ENCODE peak calls at places on chromosome 10, in eight cellular contexts. One of them, this sample, is unnamed.

GRCh38 chr10:124092270-124093075 is 925 bp downstream of the CHST15 start:
- DNase-seq in foreskin fibroblast: peak; percentile 22
- DNase-seq in pancreas: peak; percentile 73
- DNase-seq in cardiac muscle cell: peak; percentile 54
- DNase-seq in fibroblast of pulmonary artery: no peak
- DNase-seq in kidney epithelial cell: no peak
- DNase-seq in lower lobe of right lung: peak; percentile 85
- DNase-seq in brain microvascular endothelial cell: peak; percentile 19
- DNase-seq in this sample: no peak

GRCh38 chr10:112653851-112654250 is 206.8 kb downstream of the VTI1A start:
- DNase-seq in foreskin fibroblast: no peak
- DNase-seq in pancreas: no peak
- DNase-seq in cardiac muscle cell: no peak
- DNase-seq in fibroblast of pulmonary artery: no peak
- DNase-seq in kidney epithelial cell: no peak
- DNase-seq in lower lobe of right lung: no peak
- DNase-seq in brain microvascular endothelial cell: no peak
- DNase-seq in this sample: no peak

GRCh38 chr10:67612156-67612555 is 83.8 kb downstream of the CTNNA3 start:
- DNase-seq in foreskin fibroblast: no peak
- DNase-seq in pancreas: no peak
- DNase-seq in cardiac muscle cell: peak; percentile 7
- DNase-seq in fibroblast of pulmonary artery: no peak
- DNase-seq in kidney epithelial cell: no peak
- DNase-seq in lower lobe of right lung: no peak
- DNase-seq in brain microvascular endothelial cell: no peak
- DNase-seq in this sample: no peak

GRCh38 chr10:2920638-2921037 is 146.7 kb upstream of the PFKP start:
- DNase-seq in foreskin fibroblast: no peak
- DNase-seq in pancreas: no peak
- DNase-seq in cardiac muscle cell: no peak
- DNase-seq in fibroblast of pulmonary artery: no peak
- DNase-seq in kidney epithelial cell: no peak
- DNase-seq in lower lobe of right lung: no peak
- DNase-seq in brain microvascular endothelial cell: no peak
- DNase-seq in this sample: no peak

GRCh38 chr10:79347894-79348639 is 798 bp downstream of the PPIF start:
- DNase-seq in foreskin fibroblast: peak; percentile 65
- DNase-seq in pancreas: peak; percentile 85
- DNase-seq in cardiac muscle cell: peak; percentile 85
- DNase-seq in fibroblast of pulmonary artery: peak; percentile 72
- DNase-seq in kidney epithelial cell: no peak
- DNase-seq in lower lobe of right lung: peak; percentile 85
- DNase-seq in brain microvascular endothelial cell: peak; percentile 51
- DNase-seq in this sample: peak; percentile 92

GRCh38 chr10:121309164-121309563 is 289.1 kb downstream of the FGFR2 start:
- DNase-seq in foreskin fibroblast: no peak
- DNase-seq in pancreas: no peak
- DNase-seq in cardiac muscle cell: no peak
- DNase-seq in fibroblast of pulmonary artery: no peak
- DNase-seq in kidney epithelial cell: no peak
- DNase-seq in lower lobe of right lung: no peak
- DNase-seq in brain microvascular endothelial cell: no peak
- DNase-seq in this sample: no peak

GRCh38 chr10:78856421-78856820 is 212.3 kb upstream of the ZMIZ1 start:
- DNase-seq in foreskin fibroblast: no peak
- DNase-seq in pancreas: peak; percentile 83
- DNase-seq in cardiac muscle cell: peak; percentile 35
- DNase-seq in fibroblast of pulmonary artery: peak; percentile 18
- DNase-seq in kidney epithelial cell: no peak
- DNase-seq in lower lobe of right lung: no peak
- DNase-seq in brain microvascular endothelial cell: no peak
- DNase-seq in this sample: no peak

GRCh38 chr10:68330852-68331454 is 911 bp upstream of the HNRNPH3 start:
- DNase-seq in foreskin fibroblast: no peak
- DNase-seq in pancreas: peak; percentile 67
- DNase-seq in cardiac muscle cell: peak; percentile 53
- DNase-seq in fibroblast of pulmonary artery: peak; percentile 41
- DNase-seq in kidney epithelial cell: no peak
- DNase-seq in lower lobe of right lung: no peak
- DNase-seq in brain microvascular endothelial cell: no peak
- DNase-seq in this sample: no peak

GRCh38 chr10:29635711-29636144 is 957 bp upstream of the SVIL start:
- DNase-seq in foreskin fibroblast: no peak
- DNase-seq in pancreas: no peak
- DNase-seq in cardiac muscle cell: peak; percentile 71
- DNase-seq in fibroblast of pulmonary artery: peak; percentile 48
- DNase-seq in kidney epithelial cell: no peak
- DNase-seq in lower lobe of right lung: no peak
- DNase-seq in brain microvascular endothelial cell: peak; percentile 64
- DNase-seq in this sample: no peak

GRCh38 chr10:9362721-9363120 is 1308.2 kb downstream of the GATA3 start:
- DNase-seq in foreskin fibroblast: no peak
- DNase-seq in pancreas: no peak
- DNase-seq in cardiac muscle cell: no peak
- DNase-seq in fibroblast of pulmonary artery: no peak
- DNase-seq in kidney epithelial cell: no peak
- DNase-seq in lower lobe of right lung: no peak
- DNase-seq in brain microvascular endothelial cell: no peak
- DNase-seq in this sample: no peak

GRCh38 chr10:124598196-124598595 is 136.6 kb downstream of the LHPP start:
- DNase-seq in foreskin fibroblast: no peak
- DNase-seq in pancreas: no peak
- DNase-seq in cardiac muscle cell: no peak
- DNase-seq in fibroblast of pulmonary artery: no peak
- DNase-seq in kidney epithelial cell: no peak
- DNase-seq in lower lobe of right lung: no peak
- DNase-seq in brain microvascular endothelial cell: no peak
- DNase-seq in this sample: no peak

GRCh38 chr10:79018591-79019011 is 50.2 kb upstream of the ZMIZ1 start:
- DNase-seq in foreskin fibroblast: no peak
- DNase-seq in pancreas: peak; percentile 28
- DNase-seq in cardiac muscle cell: peak; percentile 37
- DNase-seq in fibroblast of pulmonary artery: peak; percentile 4
- DNase-seq in kidney epithelial cell: no peak
- DNase-seq in lower lobe of right lung: peak; percentile 40
- DNase-seq in brain microvascular endothelial cell: no peak
- DNase-seq in this sample: peak; percentile 86

GRCh38 chr10:129078322-129078721 is 388.7 kb upstream of the MGMT start:
- DNase-seq in foreskin fibroblast: no peak
- DNase-seq in pancreas: no peak
- DNase-seq in cardiac muscle cell: no peak
- DNase-seq in fibroblast of pulmonary artery: no peak
- DNase-seq in kidney epithelial cell: no peak
- DNase-seq in lower lobe of right lung: no peak
- DNase-seq in brain microvascular endothelial cell: no peak
- DNase-seq in this sample: peak; percentile 58

GRCh38 chr10:85643839-85644525 is 722.6 kb downstream of the GRID1 start:
- DNase-seq in foreskin fibroblast: no peak
- DNase-seq in pancreas: no peak
- DNase-seq in cardiac muscle cell: no peak
- DNase-seq in fibroblast of pulmonary artery: no peak
- DNase-seq in kidney epithelial cell: peak; percentile 88
- DNase-seq in lower lobe of right lung: no peak
- DNase-seq in brain microvascular endothelial cell: no peak
- DNase-seq in this sample: no peak

GRCh38 chr10:85557706-85558105 is 808.9 kb downstream of the GRID1 start:
- DNase-seq in foreskin fibroblast: no peak
- DNase-seq in pancreas: no peak
- DNase-seq in cardiac muscle cell: no peak
- DNase-seq in fibroblast of pulmonary artery: no peak
- DNase-seq in kidney epithelial cell: no peak
- DNase-seq in lower lobe of right lung: no peak
- DNase-seq in brain microvascular endothelial cell: no peak
- DNase-seq in this sample: no peak

GRCh38 chr10:86556933-86557649 is 35.5 kb upstream of the WAPL start:
- DNase-seq in foreskin fibroblast: no peak
- DNase-seq in pancreas: no peak
- DNase-seq in cardiac muscle cell: no peak
- DNase-seq in fibroblast of pulmonary artery: no peak
- DNase-seq in kidney epithelial cell: no peak
- DNase-seq in lower lobe of right lung: no peak
- DNase-seq in brain microvascular endothelial cell: no peak
- DNase-seq in this sample: no peak

GRCh38 chr10:86509145-86509544 is 12.4 kb downstream of the WAPL start:
- DNase-seq in foreskin fibroblast: no peak
- DNase-seq in pancreas: no peak
- DNase-seq in cardiac muscle cell: no peak
- DNase-seq in fibroblast of pulmonary artery: no peak
- DNase-seq in kidney epithelial cell: no peak
- DNase-seq in lower lobe of right lung: no peak
- DNase-seq in brain microvascular endothelial cell: no peak
- DNase-seq in this sample: no peak

GRCh38 chr10:13893926-13894325 is 307.2 kb downstream of the PRPF18 start:
- DNase-seq in foreskin fibroblast: no peak
- DNase-seq in pancreas: no peak
- DNase-seq in cardiac muscle cell: peak; percentile 28
- DNase-seq in fibroblast of pulmonary artery: peak; percentile 53
- DNase-seq in kidney epithelial cell: no peak
- DNase-seq in lower lobe of right lung: no peak
- DNase-seq in brain microvascular endothelial cell: peak; percentile 54
- DNase-seq in this sample: no peak

GRCh38 chr10:119138341-119139306 is 26.9 kb downstream of the SFXN4 start:
- DNase-seq in foreskin fibroblast: no peak
- DNase-seq in pancreas: peak; percentile 35
- DNase-seq in cardiac muscle cell: peak; percentile 51
- DNase-seq in fibroblast of pulmonary artery: no peak
- DNase-seq in kidney epithelial cell: no peak
- DNase-seq in lower lobe of right lung: no peak
- DNase-seq in brain microvascular endothelial cell: no peak
- DNase-seq in this sample: no peak

GRCh38 chr10:27319752-27320561 is 79.4 kb upstream of the ACBD5 start:
- DNase-seq in foreskin fibroblast: peak; percentile 7
- DNase-seq in pancreas: peak; percentile 64
- DNase-seq in cardiac muscle cell: peak; percentile 89
- DNase-seq in fibroblast of pulmonary artery: peak; percentile 77
- DNase-seq in kidney epithelial cell: peak; percentile 48
- DNase-seq in lower lobe of right lung: peak; percentile 83
- DNase-seq in brain microvascular endothelial cell: peak; percentile 13
- DNase-seq in this sample: peak; percentile 92
- H3K4me3 ChIP-seq in foreskin fibroblast: peak overlapping the region; percentile 36
- H3K4me3 ChIP-seq in pancreas: peak overlapping the region; percentile 31
- H3K4me3 ChIP-seq in cardiac muscle cell: no peak overlapping the region
- H3K4me3 ChIP-seq in fibroblast of pulmonary artery: peak overlapping the region; percentile 47
- H3K4me3 ChIP-seq in kidney epithelial cell: peak overlapping the region; percentile 31
- H3K4me3 ChIP-seq in lower lobe of right lung: peak overlapping the region; percentile 48
- H3K4me3 ChIP-seq in brain microvascular endothelial cell: peak overlapping the region; percentile 50
- H3K4me3 ChIP-seq in this sample: no peak overlapping the region

DNA sequence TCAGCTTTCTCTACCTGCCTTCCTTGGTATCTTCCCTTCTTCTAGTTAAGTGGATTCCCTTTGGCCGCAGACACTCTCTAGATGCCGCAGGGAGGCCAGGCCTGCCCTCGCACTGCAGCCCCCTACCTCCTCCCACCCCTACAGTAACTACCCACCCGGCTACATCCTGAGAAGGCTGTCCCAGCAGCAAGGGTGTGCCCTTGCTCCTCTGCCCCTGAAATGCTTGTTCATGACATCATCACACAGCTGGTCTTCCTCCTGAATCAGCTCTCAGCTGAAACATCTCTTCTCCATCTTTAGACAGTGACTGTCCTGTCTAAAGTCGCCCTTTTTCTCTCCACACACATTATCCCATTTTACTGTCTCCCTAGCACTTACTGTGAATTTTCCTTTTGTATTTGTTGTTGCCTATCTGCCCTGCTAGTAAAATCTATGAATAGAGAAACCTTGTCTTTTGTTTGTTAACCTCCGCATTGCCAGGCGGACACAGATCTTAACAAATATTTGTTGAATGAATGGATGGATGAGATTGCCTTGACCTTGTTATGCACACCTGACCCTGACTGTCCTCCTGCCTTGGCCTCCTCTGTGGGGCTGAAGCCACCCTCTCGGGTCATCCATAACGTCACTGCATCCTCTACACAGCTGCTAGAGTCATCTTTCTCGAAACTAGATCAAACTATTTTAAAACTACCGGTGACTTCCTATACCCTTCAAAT is 108.9 kb upstream of the GATA3 start:
- DNase-seq in foreskin fibroblast: peak; percentile 51
- DNase-seq in pancreas: no peak
- DNase-seq in cardiac muscle cell: no peak
- DNase-seq in fibroblast of pulmonary artery: no peak
- DNase-seq in kidney epithelial cell: no peak
- DNase-seq in lower lobe of right lung: no peak
- DNase-seq in brain microvascular endothelial cell: peak; percentile 31
- DNase-seq in this sample: no peak
- TF ChIP-seq CTCF in foreskin fibroblast: no peak
- TF ChIP-seq CTCF in pancreas: no peak
- TF ChIP-seq CTCF in cardiac muscle cell: no peak
- TF ChIP-seq CTCF in fibroblast of pulmonary artery: no peak
- TF ChIP-seq CTCF in kidney epithelial cell: no peak
- TF ChIP-seq CTCF in lower lobe of right lung: no peak
- TF ChIP-seq CTCF in brain microvascular endothelial cell: no peak
- TF ChIP-seq CTCF in this sample: no peak

GRCh38 chr10:110615057-110615630 is 29.0 kb upstream of the RBM20 start:
- DNase-seq in foreskin fibroblast: peak; percentile 5
- DNase-seq in pancreas: no peak
- DNase-seq in cardiac muscle cell: no peak
- DNase-seq in fibroblast of pulmonary artery: no peak
- DNase-seq in kidney epithelial cell: no peak
- DNase-seq in lower lobe of right lung: no peak
- DNase-seq in brain microvascular endothelial cell: no peak
- DNase-seq in this sample: no peak
- H3K4me3 ChIP-seq in foreskin fibroblast: no peak overlapping the region
- H3K4me3 ChIP-seq in pancreas: no peak overlapping the region
- H3K4me3 ChIP-seq in cardiac muscle cell: no peak overlapping the region
- H3K4me3 ChIP-seq in fibroblast of pulmonary artery: no peak overlapping the region
- H3K4me3 ChIP-seq in kidney epithelial cell: no peak overlapping the region
- H3K4me3 ChIP-seq in lower lobe of right lung: no peak overlapping the region
- H3K4me3 ChIP-seq in brain microvascular endothelial cell: no peak overlapping the region
- H3K4me3 ChIP-seq in this sample: no peak overlapping the region

DNA sequence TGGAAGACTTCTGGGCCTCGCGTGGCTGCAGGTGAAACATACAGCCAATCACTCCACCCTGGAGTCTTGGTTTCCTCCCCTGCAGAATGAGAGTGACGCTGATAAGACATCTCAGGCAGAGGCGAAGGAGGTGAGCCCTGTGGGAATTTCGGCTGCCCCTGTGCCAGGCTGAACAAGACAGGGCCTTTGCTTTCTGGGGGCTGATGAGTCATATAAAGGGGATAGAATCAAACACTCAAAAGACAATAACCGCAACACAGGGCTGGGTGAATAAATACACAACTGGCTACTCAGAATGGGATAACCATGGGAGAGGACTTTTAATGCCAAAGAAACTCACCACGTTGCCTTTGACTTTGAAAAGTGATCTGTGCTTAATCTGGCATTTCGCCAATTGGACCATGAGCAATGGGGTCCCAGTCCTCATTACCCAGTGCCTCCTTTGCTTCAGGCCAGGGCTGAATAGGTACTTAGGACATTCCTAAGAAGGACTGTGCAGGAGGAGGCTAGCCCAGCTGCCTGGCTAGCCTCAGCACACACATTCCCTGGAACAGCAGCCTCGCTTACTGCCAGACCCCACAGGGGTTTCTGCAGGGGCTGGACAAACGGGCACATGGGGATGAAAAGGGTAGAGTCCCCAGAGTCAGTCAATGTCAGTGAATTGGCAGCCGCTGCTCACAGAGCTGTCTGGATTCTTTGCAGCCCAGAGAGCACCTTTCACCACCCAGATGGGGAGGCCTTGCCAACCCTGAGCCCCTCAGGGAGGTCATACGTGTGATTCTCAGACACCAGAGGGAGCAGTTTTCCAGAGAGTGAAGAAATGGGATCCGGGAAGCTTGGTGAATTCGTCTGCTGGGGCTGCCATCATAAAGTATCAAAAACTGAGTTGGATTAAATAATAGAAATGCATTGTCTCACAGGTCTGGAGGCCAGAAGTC is 143.5 kb downstream of the KCNMA1 start:
- DNase-seq in foreskin fibroblast: no peak
- DNase-seq in pancreas: no peak
- DNase-seq in cardiac muscle cell: peak; percentile 62
- DNase-seq in fibroblast of pulmonary artery: peak; percentile 60
- DNase-seq in kidney epithelial cell: no peak
- DNase-seq in lower lobe of right lung: no peak
- DNase-seq in brain microvascular endothelial cell: no peak
- DNase-seq in this sample: no peak
- TF ChIP-seq CTCF in foreskin fibroblast: peak; percentile 46
- TF ChIP-seq CTCF in pancreas: no peak
- TF ChIP-seq CTCF in cardiac muscle cell: peak; percentile 52
- TF ChIP-seq CTCF in fibroblast of pulmonary artery: peak; percentile 49
- TF ChIP-seq CTCF in kidney epithelial cell: peak; percentile 32
- TF ChIP-seq CTCF in lower lobe of right lung: no peak
- TF ChIP-seq CTCF in brain microvascular endothelial cell: peak; percentile 75
- TF ChIP-seq CTCF in this sample: no peak